ENCODE peak calls at places on chromosome 1, in nine cellular contexts. U is DMS153; H is GM12865; C is osteoblast; I is activated CD4-positive, alpha-beta T cell treated with anti-CD3 and anti-CD28 coated beads, Interleukin-2, amount 50 U/mL, for 4 hours; W is psoas muscle; G is NCI-H748 treated with DMSO at 0.1 percent for 48 hours; D is activated naive CD4-positive, alpha-beta T cell; F is endothelial cell of umbilical vein. B is an unnamed sample.
A peak's percentile ranks its signal among the peaks of the same experiment; 100 is the strongest.

GRCh38 chr1:228393268-228393699 is 13.4 kb downstream of the TRIM11 start:
- DNase-seq in U (no peak), H (no peak), C (peak; percentile 97), I (no peak), W (peak; percentile 63), G (no peak), D (no peak), F (peak; percentile 75), B (no peak)

GRCh38 chr1:61107638-61108037 is 25.3 kb downstream of the NFIA start:
- DNase-seq in U (no peak), H (no peak), C (no peak), I (no peak), W (no peak), G (no peak), D (no peak), F (no peak), B (no peak)

GRCh38 chr1:1165900-1166421 is 7.7 kb upstream of the TTLL10 start:
- DNase-seq in U (no peak), H (no peak), C (no peak), I (no peak), W (peak; percentile 49), G (no peak), D (no peak), F (no peak), B (no peak)

GRCh38 chr1:35707253-35708178 is 11.2 kb downstream of the C1orf216 start:
- DNase-seq in U (peak; percentile 68), H (no peak), C (peak; percentile 90), I (peak; percentile 34), W (no peak), G (no peak), D (no peak), F (no peak), B (no peak)

GRCh38 chr1:13899856-13900255 is 199.9 kb downstream of the PRDM2 start:
- DNase-seq in U (no peak), H (no peak), C (no peak), I (no peak), W (no peak), G (no peak), D (no peak), F (no peak), B (no peak)

GRCh38 chr1:2921970-2922686 is 99.1 kb upstream of the ACTRT2 start:
- DNase-seq in U (no peak), H (peak; percentile 4), C (no peak), I (peak; percentile 12), W (no peak), G (no peak), D (no peak), F (no peak), B (no peak)

GRCh38 chr1:1246230-1246600 is 307 bp downstream of the C1QTNF12 start:
- DNase-seq in U (no peak), H (no peak), C (peak; percentile 90), I (no peak), W (no peak), G (no peak), D (no peak), F (no peak), B (no peak)

GRCh38 chr1:205775717-205776056 is 405 bp upstream of the RAB29 start:
- DNase-seq in U (no peak), H (no peak), C (no peak), I (no peak), W (no peak), G (no peak), D (no peak), F (peak; percentile 85), B (no peak)

GRCh38 chr1:201504179-201504631 is 2.7 kb downstream of the CSRP1 start:
- DNase-seq in U (no peak), H (no peak), C (no peak), I (no peak), W (no peak), G (no peak), D (no peak), F (no peak), B (no peak)

GRCh38 chr1:178371999-178372398 is 124.8 kb downstream of the CLEC20A start:
- DNase-seq in U (no peak), H (no peak), C (no peak), I (no peak), W (no peak), G (no peak), D (no peak), F (no peak), B (no peak)

GRCh38 chr1:44049839-44050238 is 18.6 kb upstream of the SLC6A9 start:
- DNase-seq in U (no peak), H (no peak), C (peak; percentile 86), I (no peak), W (no peak), G (no peak), D (no peak), F (peak; percentile 12), B (no peak)

GRCh38 chr1:54172614-54173312 is 20.0 kb upstream of the CDCP2 start:
- DNase-seq in U (no peak), H (no peak), C (peak; percentile 85), I (no peak), W (no peak), G (no peak), D (no peak), F (peak; percentile 72), B (no peak)

GRCh38 chr1:204341380-204341779 is 18.3 kb downstream of the PLEKHA6 start:
- DNase-seq in U (peak; percentile 41), H (no peak), C (peak; percentile 85), I (no peak), W (no peak), G (no peak), D (no peak), F (no peak), B (no peak)

GRCh38 chr1:156964431-156964830 is 44.0 kb downstream of the LRRC71 start:
- DNase-seq in U (no peak), H (no peak), C (no peak), I (no peak), W (no peak), G (no peak), D (no peak), F (no peak), B (no peak)

GRCh38 chr1:20411196-20411980 is 74.6 kb downstream of the CAMK2N1 start:
- DNase-seq in U (no peak), H (no peak), C (peak; percentile 91), I (no peak), W (no peak), G (no peak), D (no peak), F (peak; percentile 47), B (no peak)

GRCh38 chr1:162398999-162399580 is 12.8 kb downstream of the SH2D1B start:
- DNase-seq in U (no peak), H (no peak), C (no peak), I (no peak), W (no peak), G (no peak), D (no peak), F (no peak), B (no peak)